ENCODE peak calls at places on chromosomes 5 and 9, in ten cellular contexts. One of them, this sample, is unnamed.
A peak's percentile ranks its signal among the peaks of the same experiment; 100 is the strongest.

GRCh38 chr9:3912260-3912659 is 386.5 kb upstream of the RFX3 start:
- DNase-seq in aorta: no peak
- DNase-seq in NCI-H2081: no peak
- DNase-seq in mesendoderm: no peak
- DNase-seq in dermis blood vessel endothelial cell: no peak
- DNase-seq in nephron progenitor cell: no peak
- DNase-seq in EL: no peak
- DNase-seq in dermis microvascular lymphatic vessel endothelial cell: no peak
- DNase-seq in CD4-positive, alpha-beta T cell: no peak
- DNase-seq in NCI-H1417: no peak
- DNase-seq in this sample: no peak

GRCh38 chr5:144002866-144003265 is 167.6 kb downstream of the YIPF5 start:
- DNase-seq in NCI-H1417: no peak
- DNase-seq in CD4-positive, alpha-beta T cell: no peak
- DNase-seq in nephron progenitor cell: no peak
- DNase-seq in dermis microvascular lymphatic vessel endothelial cell: no peak
- DNase-seq in EL: no peak
- DNase-seq in dermis blood vessel endothelial cell: no peak
- DNase-seq in mesendoderm: no peak
- DNase-seq in NCI-H2081: no peak
- DNase-seq in aorta: no peak
- DNase-seq in this sample: no peak

GRCh38 chr5:128035689-128036088 is 47.9 kb upstream of the SLC12A2 start:
- DNase-seq in CD4-positive, alpha-beta T cell: no peak
- DNase-seq in dermis blood vessel endothelial cell: no peak
- DNase-seq in dermis microvascular lymphatic vessel endothelial cell: no peak
- DNase-seq in EL: no peak
- DNase-seq in mesendoderm: no peak
- DNase-seq in NCI-H2081: no peak
- DNase-seq in NCI-H1417: no peak
- DNase-seq in aorta: no peak
- DNase-seq in nephron progenitor cell: peak; percentile 69
- DNase-seq in this sample: no peak

GRCh38 chr9:127423591-127423933 is 620 bp upstream of the ZNF79 start:
- DNase-seq in EL: no peak
- DNase-seq in aorta: no peak
- DNase-seq in NCI-H1417: no peak
- DNase-seq in NCI-H2081: no peak
- DNase-seq in CD4-positive, alpha-beta T cell: no peak
- DNase-seq in mesendoderm: no peak
- DNase-seq in dermis blood vessel endothelial cell: no peak
- DNase-seq in nephron progenitor cell: no peak
- DNase-seq in dermis microvascular lymphatic vessel endothelial cell: no peak
- DNase-seq in this sample: no peak

GRCh38 chr5:79263290-79263689 is 27.4 kb downstream of the JMY start:
- DNase-seq in aorta: no peak
- DNase-seq in EL: no peak
- DNase-seq in NCI-H1417: no peak
- DNase-seq in dermis blood vessel endothelial cell: no peak
- DNase-seq in mesendoderm: no peak
- DNase-seq in nephron progenitor cell: no peak
- DNase-seq in NCI-H2081: no peak
- DNase-seq in dermis microvascular lymphatic vessel endothelial cell: no peak
- DNase-seq in CD4-positive, alpha-beta T cell: no peak
- DNase-seq in this sample: no peak

GRCh38 chr5:76763136-76763535 is 47.2 kb downstream of the F2R start:
- DNase-seq in CD4-positive, alpha-beta T cell: no peak
- DNase-seq in dermis blood vessel endothelial cell: no peak
- DNase-seq in aorta: no peak
- DNase-seq in mesendoderm: peak; percentile 26
- DNase-seq in dermis microvascular lymphatic vessel endothelial cell: no peak
- DNase-seq in NCI-H1417: no peak
- DNase-seq in EL: no peak
- DNase-seq in nephron progenitor cell: no peak
- DNase-seq in NCI-H2081: no peak
- DNase-seq in this sample: no peak

GRCh38 chr5:59660737-59661136 is 232.8 kb downstream of the PDE4D start:
- DNase-seq in nephron progenitor cell: no peak
- DNase-seq in mesendoderm: peak; percentile 46
- DNase-seq in aorta: no peak
- DNase-seq in NCI-H2081: peak; percentile 57
- DNase-seq in CD4-positive, alpha-beta T cell: no peak
- DNase-seq in EL: peak; percentile 27
- DNase-seq in dermis microvascular lymphatic vessel endothelial cell: peak; percentile 62
- DNase-seq in dermis blood vessel endothelial cell: peak; percentile 69
- DNase-seq in NCI-H1417: no peak
- DNase-seq in this sample: no peak

GRCh38 chr9:80649496-80649895 is 1039.9 kb downstream of the TLE1 start:
- DNase-seq in nephron progenitor cell: no peak
- DNase-seq in dermis microvascular lymphatic vessel endothelial cell: no peak
- DNase-seq in aorta: no peak
- DNase-seq in CD4-positive, alpha-beta T cell: no peak
- DNase-seq in NCI-H2081: no peak
- DNase-seq in mesendoderm: no peak
- DNase-seq in NCI-H1417: no peak
- DNase-seq in dermis blood vessel endothelial cell: no peak
- DNase-seq in EL: no peak
- DNase-seq in this sample: no peak

GRCh38 chr9:121282309-121283071 is 14.5 kb downstream of the GSN start:
- DNase-seq in NCI-H1417: no peak
- DNase-seq in NCI-H2081: no peak
- DNase-seq in mesendoderm: no peak
- DNase-seq in CD4-positive, alpha-beta T cell: no peak
- DNase-seq in nephron progenitor cell: no peak
- DNase-seq in aorta: peak; percentile 84
- DNase-seq in EL: peak; percentile 87
- DNase-seq in dermis microvascular lymphatic vessel endothelial cell: peak; percentile 42
- DNase-seq in dermis blood vessel endothelial cell: no peak
- DNase-seq in this sample: no peak

GRCh38 chr9:83220737-83221136 is 157.8 kb upstream of the RASEF start:
- DNase-seq in dermis microvascular lymphatic vessel endothelial cell: peak; percentile 74
- DNase-seq in CD4-positive, alpha-beta T cell: no peak
- DNase-seq in NCI-H2081: no peak
- DNase-seq in dermis blood vessel endothelial cell: peak; percentile 58
- DNase-seq in mesendoderm: no peak
- DNase-seq in NCI-H1417: no peak
- DNase-seq in nephron progenitor cell: no peak
- DNase-seq in aorta: no peak
- DNase-seq in EL: peak; percentile 33
- DNase-seq in this sample: no peak

GRCh38 chr5:110159202-110159601 is 469.5 kb downstream of the MAN2A1 start:
- DNase-seq in EL: peak; percentile 83
- DNase-seq in mesendoderm: no peak
- DNase-seq in dermis blood vessel endothelial cell: no peak
- DNase-seq in CD4-positive, alpha-beta T cell: no peak
- DNase-seq in dermis microvascular lymphatic vessel endothelial cell: no peak
- DNase-seq in NCI-H1417: no peak
- DNase-seq in NCI-H2081: no peak
- DNase-seq in nephron progenitor cell: no peak
- DNase-seq in aorta: no peak
- DNase-seq in this sample: no peak

GRCh38 chr5:160363661-160364060 is 6.8 kb downstream of the C1QTNF2 start:
- DNase-seq in mesendoderm: no peak
- DNase-seq in dermis microvascular lymphatic vessel endothelial cell: no peak
- DNase-seq in aorta: no peak
- DNase-seq in dermis blood vessel endothelial cell: no peak
- DNase-seq in NCI-H1417: no peak
- DNase-seq in EL: no peak
- DNase-seq in NCI-H2081: no peak
- DNase-seq in nephron progenitor cell: no peak
- DNase-seq in CD4-positive, alpha-beta T cell: no peak
- DNase-seq in this sample: peak; percentile 14

GRCh38 chr5:93571111-93571977 is 9.7 kb downstream of the NR2F1-AS1 start:
- DNase-seq in CD4-positive, alpha-beta T cell: no peak
- DNase-seq in aorta: no peak
- DNase-seq in mesendoderm: no peak
- DNase-seq in NCI-H1417: no peak
- DNase-seq in dermis blood vessel endothelial cell: no peak
- DNase-seq in NCI-H2081: no peak
- DNase-seq in EL: no peak
- DNase-seq in nephron progenitor cell: no peak
- DNase-seq in dermis microvascular lymphatic vessel endothelial cell: no peak
- DNase-seq in this sample: no peak

GRCh38 chr5:79495311-79495710 is 18.6 kb downstream of the HOMER1 start:
- DNase-seq in dermis microvascular lymphatic vessel endothelial cell: no peak
- DNase-seq in aorta: no peak
- DNase-seq in nephron progenitor cell: no peak
- DNase-seq in mesendoderm: peak; percentile 72
- DNase-seq in dermis blood vessel endothelial cell: no peak
- DNase-seq in CD4-positive, alpha-beta T cell: no peak
- DNase-seq in NCI-H1417: no peak
- DNase-seq in EL: no peak
- DNase-seq in NCI-H2081: peak; percentile 57
- DNase-seq in this sample: no peak

GRCh38 chr9:21558627-21559401 is 76.7 kb upstream of the IFNE start:
- DNase-seq in dermis microvascular lymphatic vessel endothelial cell: peak; percentile 57
- DNase-seq in nephron progenitor cell: no peak
- DNase-seq in mesendoderm: peak; percentile 75
- DNase-seq in EL: peak; percentile 56
- DNase-seq in CD4-positive, alpha-beta T cell: no peak
- DNase-seq in NCI-H2081: peak; percentile 25
- DNase-seq in NCI-H1417: no peak
- DNase-seq in dermis blood vessel endothelial cell: peak; percentile 68
- DNase-seq in aorta: no peak
- DNase-seq in this sample: peak; percentile 9

GRCh38 chr5:31459594-31459993 is 72.3 kb downstream of the DROSHA start:
- DNase-seq in aorta: no peak
- DNase-seq in NCI-H2081: no peak
- DNase-seq in NCI-H1417: no peak
- DNase-seq in dermis blood vessel endothelial cell: no peak
- DNase-seq in mesendoderm: no peak
- DNase-seq in CD4-positive, alpha-beta T cell: no peak
- DNase-seq in nephron progenitor cell: no peak
- DNase-seq in dermis microvascular lymphatic vessel endothelial cell: no peak
- DNase-seq in EL: peak; percentile 5
- DNase-seq in this sample: no peak

GRCh38 chr9:29966247-29966646 is 2393.0 kb upstream of the C9orf72 start:
- DNase-seq in NCI-H1417: no peak
- DNase-seq in CD4-positive, alpha-beta T cell: no peak
- DNase-seq in dermis blood vessel endothelial cell: no peak
- DNase-seq in EL: peak; percentile 4
- DNase-seq in nephron progenitor cell: no peak
- DNase-seq in mesendoderm: peak; percentile 68
- DNase-seq in NCI-H2081: no peak
- DNase-seq in aorta: no peak
- DNase-seq in dermis microvascular lymphatic vessel endothelial cell: no peak
- DNase-seq in this sample: no peak

GRCh38 chr5:127358782-127359181 is 68.2 kb downstream of the MEGF10 start:
- DNase-seq in nephron progenitor cell: no peak
- DNase-seq in dermis blood vessel endothelial cell: no peak
- DNase-seq in aorta: no peak
- DNase-seq in CD4-positive, alpha-beta T cell: no peak
- DNase-seq in EL: peak; percentile 49
- DNase-seq in NCI-H1417: no peak
- DNase-seq in dermis microvascular lymphatic vessel endothelial cell: peak; percentile 24
- DNase-seq in mesendoderm: no peak
- DNase-seq in NCI-H2081: no peak
- DNase-seq in this sample: no peak

GRCh38 chr5:153157156-153157555 is 333.3 kb upstream of the GRIA1 start:
- DNase-seq in dermis microvascular lymphatic vessel endothelial cell: no peak
- DNase-seq in CD4-positive, alpha-beta T cell: no peak
- DNase-seq in dermis blood vessel endothelial cell: no peak
- DNase-seq in mesendoderm: no peak
- DNase-seq in NCI-H1417: no peak
- DNase-seq in EL: peak; percentile 70
- DNase-seq in aorta: no peak
- DNase-seq in nephron progenitor cell: no peak
- DNase-seq in NCI-H2081: no peak
- DNase-seq in this sample: no peak

GRCh38 chr9:101353683-101354082 is 31.1 kb downstream of the BAAT start:
- DNase-seq in NCI-H2081: no peak
- DNase-seq in EL: no peak
- DNase-seq in mesendoderm: no peak
- DNase-seq in dermis microvascular lymphatic vessel endothelial cell: no peak
- DNase-seq in nephron progenitor cell: no peak
- DNase-seq in CD4-positive, alpha-beta T cell: no peak
- DNase-seq in dermis blood vessel endothelial cell: no peak
- DNase-seq in aorta: no peak
- DNase-seq in NCI-H1417: no peak
- DNase-seq in this sample: no peak